ENCODE peak calls at places on chromosomes 3 and 15, in seven cellular contexts. L is uterus, V is psoas muscle, U is astrocyte, E is DND-41, J is esophagus squamous epithelium, B is GM23338. Q is an unnamed sample.

GRCh38 chr3:108088697-108089096 is 2.1 kb downstream of the CD47 start:
- DNase-seq in L (no peak), V (no peak), U (peak; percentile 51), E (peak; percentile 64), J (no peak), B (no peak), Q (no peak)

GRCh38 chr3:12629560-12629959 is 34.4 kb downstream of the RAF1 start:
- DNase-seq in L (no peak), V (peak; percentile 63), U (peak; percentile 27), E (no peak), J (no peak), B (no peak), Q (peak; percentile 14)

GRCh38 chr3:155202626-155203025 is 90.9 kb downstream of the STRIT1 start:
- DNase-seq in L (no peak), V (no peak), U (no peak), E (no peak), J (no peak), B (no peak), Q (peak; percentile 86)

GRCh38 chr15:61157933-61158332 is 71.2 kb downstream of the RORA start:
- DNase-seq in L (peak; percentile 71), V (peak; percentile 71), U (no peak), E (no peak), J (no peak), B (no peak), Q (no peak)

GRCh38 chr3:135050536-135050935 is 255.5 kb downstream of the EPHB1 start:
- DNase-seq in L (no peak), V (no peak), U (no peak), E (no peak), J (no peak), B (peak; percentile 73), Q (no peak)

GRCh38 chr3:178588593-178588992 is 52.4 kb downstream of the KCNMB2 start:
- DNase-seq in L (no peak), V (no peak), U (no peak), E (no peak), J (no peak), B (no peak), Q (no peak)

GRCh38 chr3:161423911-161424522 is 52.7 kb upstream of the SPTSSB start:
- DNase-seq in L (no peak), V (no peak), U (no peak), E (no peak), J (no peak), B (peak; percentile 65), Q (no peak)

GRCh38 chr3:58471025-58471887 is 20.6 kb upstream of the KCTD6 start:
- DNase-seq in L (no peak), V (no peak), U (peak; percentile 94), E (no peak), J (no peak), B (no peak), Q (peak; percentile 74)

GRCh38 chr15:58506787-58507671 is 75.2 kb downstream of the LIPC start:
- DNase-seq in L (no peak), V (no peak), U (no peak), E (no peak), J (no peak), B (peak; percentile 26), Q (no peak)

GRCh38 chr3:159244927-159245326 is 443.1 kb downstream of the MFSD1 start:
- DNase-seq in L (no peak), V (no peak), U (no peak), E (no peak), J (no peak), B (no peak), Q (no peak)

GRCh38 chr15:48332642-48333034 is 1.4 kb downstream of the DUT start:
- DNase-seq in L (no peak), V (no peak), U (no peak), E (peak; percentile 23), J (no peak), B (peak; percentile 27), Q (no peak)

GRCh38 chr3:108223928-108224327 is 1.7 kb upstream of the IFT57 start:
- DNase-seq in L (no peak), V (no peak), U (no peak), E (no peak), J (no peak), B (no peak), Q (peak; percentile 11)

GRCh38 chr3:130480736-130481135 is 36.2 kb upstream of the COL6A6 start:
- DNase-seq in L (peak; percentile 16), V (no peak), U (peak; percentile 32), E (no peak), J (no peak), B (peak; percentile 88), Q (no peak)

GRCh38 chr15:30924353-30924752 is 20.6 kb downstream of the FAN1 start:
- DNase-seq in L (no peak), V (no peak), U (peak; percentile 89), E (no peak), J (no peak), B (no peak), Q (peak; percentile 41)

GRCh38 chr15:28936481-28936881 is 50.7 kb downstream of the APBA2 start:
- DNase-seq in L (no peak), V (no peak), U (no peak), E (no peak), J (no peak), B (no peak), Q (no peak)

GRCh38 chr3:176926688-176927087 is 270.6 kb downstream of the TBL1XR1 start:
- DNase-seq in L (no peak), V (no peak), U (no peak), E (no peak), J (no peak), B (no peak), Q (no peak)

GRCh38 chr3:63030666-63031065 is 155.4 kb upstream of the CADPS start:
- DNase-seq in L (no peak), V (no peak), U (no peak), E (no peak), J (no peak), B (no peak), Q (no peak)

GRCh38 chr3:33218072-33218445 is 551 bp downstream of the SUSD5 start:
- DNase-seq in L (no peak), V (no peak), U (peak; percentile 10), E (no peak), J (no peak), B (peak; percentile 25), Q (no peak)

GRCh38 chr15:53974121-53974520 is 4.1 kb upstream of the UNC13C start:
- DNase-seq in L (no peak), V (no peak), U (no peak), E (no peak), J (no peak), B (no peak), Q (no peak)

GRCh38 chr3:128648402-128648801 is 2.2 kb downstream of the RPN1 start:
- DNase-seq in L (no peak), V (no peak), U (no peak), E (no peak), J (no peak), B (no peak), Q (no peak)
- H3K4me3 ChIP-seq in L (no peak overlapping the region), V (peak overlapping the region; percentile 100), U (peak overlapping the region; percentile 100), E (peak overlapping the region; percentile 99), J (peak overlapping the region; percentile 100), B (peak overlapping the region; percentile 82), Q (no peak overlapping the region)

GRCh38 chr3:195261925-195262324 is 9.0 kb downstream of the XXYLT1 start:
- DNase-seq in L (no peak), V (no peak), U (no peak), E (no peak), J (no peak), B (no peak), Q (no peak)

GRCh38 chr3:195265363-195265976 is 5.5 kb downstream of the XXYLT1 start:
- DNase-seq in L (no peak), V (no peak), U (no peak), E (no peak), J (no peak), B (no peak), Q (no peak)

GRCh38 chr3:195266428-195266827 is 4.5 kb downstream of the XXYLT1 start:
- DNase-seq in L (no peak), V (no peak), U (no peak), E (no peak), J (no peak), B (no peak), Q (no peak)

GRCh38 chr3:195263193-195263924 is 7.6 kb downstream of the XXYLT1 start:
- DNase-seq in L (no peak), V (no peak), U (no peak), E (no peak), J (no peak), B (no peak), Q (no peak)

DNA sequence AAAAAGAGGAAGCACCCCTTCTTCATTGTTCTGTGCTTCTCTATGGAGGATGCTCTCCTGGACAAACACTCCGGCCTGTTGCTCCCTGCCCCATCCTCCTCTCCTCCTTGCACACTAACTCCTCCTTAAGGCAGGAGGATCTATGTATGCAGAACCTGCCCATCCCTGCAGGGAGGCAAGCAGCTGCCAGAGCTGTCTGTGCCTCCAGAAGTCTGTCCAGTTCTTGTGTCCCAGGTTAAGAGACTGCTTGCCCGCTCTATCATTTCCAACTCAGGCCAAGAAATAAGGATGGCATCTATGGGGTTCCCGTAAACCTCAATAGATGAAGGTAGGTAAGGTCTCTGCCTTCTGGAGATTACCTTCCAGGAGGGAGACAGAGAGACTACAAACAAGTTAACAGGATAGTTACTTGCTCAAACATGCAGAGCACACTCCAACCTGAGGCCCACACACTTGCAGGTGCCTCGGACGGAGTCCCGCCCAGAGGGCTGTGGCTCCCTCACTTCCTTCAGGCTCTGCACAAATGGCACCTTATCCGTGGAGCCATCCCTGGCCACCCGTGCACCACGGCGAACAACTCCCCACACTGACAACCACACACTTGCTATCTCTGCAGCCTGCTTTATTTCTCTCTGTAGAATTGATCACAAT is 6.9 kb downstream of the XXYLT1 start:
- DNase-seq in L (no peak), V (no peak), U (no peak), E (no peak), J (no peak), B (no peak), Q (no peak)
- TF ChIP-seq CTCF in L (no peak), V (no peak), U (no peak), E (no peak), J (no peak), B (no peak), Q (no peak)

DNA sequence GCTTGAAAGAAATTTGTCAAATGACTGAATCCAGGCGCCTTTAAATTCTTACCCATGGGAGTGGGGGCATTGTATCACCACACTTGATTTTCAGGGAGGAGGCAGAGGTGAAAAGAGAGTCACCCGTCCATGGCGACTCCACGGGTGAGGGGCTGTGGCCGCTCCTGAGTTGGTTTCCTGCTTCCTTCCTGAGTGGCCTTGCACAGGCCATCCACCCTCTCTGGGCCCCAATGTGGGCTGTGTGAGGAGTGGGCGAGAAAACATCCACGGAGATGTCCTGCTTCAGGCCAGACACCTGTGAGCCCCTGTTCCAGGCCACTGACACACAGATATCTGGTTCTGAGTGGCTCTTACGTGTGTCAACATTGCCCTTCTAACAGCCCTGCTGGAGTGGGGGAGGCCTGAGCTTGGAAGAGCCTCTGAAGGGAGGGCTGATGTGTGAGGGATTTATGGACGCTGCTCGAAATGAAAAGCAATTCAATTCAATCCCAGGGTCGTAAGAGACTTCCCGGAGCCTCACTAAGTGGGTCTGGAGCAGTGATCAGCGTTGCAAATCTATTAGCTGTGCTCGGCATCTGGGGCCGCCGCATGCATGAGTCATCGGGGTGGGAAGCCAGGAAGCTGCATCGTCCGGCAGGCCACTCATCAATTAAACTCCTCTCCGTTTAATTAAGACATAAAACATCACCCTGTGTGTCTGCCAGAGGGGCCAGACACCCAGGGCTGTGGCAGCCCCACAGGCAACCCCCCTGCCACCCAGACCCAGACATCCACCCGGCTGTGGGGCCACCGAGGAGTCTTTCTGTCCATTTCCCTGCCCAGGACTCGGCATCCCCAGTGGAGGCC is 20.0 kb upstream of the PRR23E start:
- DNase-seq in L (no peak), V (no peak), U (peak; percentile 79), E (no peak), J (no peak), B (peak; percentile 16), Q (no peak)
- H3K4me3 ChIP-seq in L (no peak overlapping the region), V (no peak overlapping the region), U (no peak overlapping the region), E (no peak overlapping the region), J (no peak overlapping the region), B (no peak overlapping the region), Q (no peak overlapping the region)

GRCh38 chr3:71247221-71247947 is 336.1 kb downstream of the FOXP1 start:
- DNase-seq in L (no peak), V (no peak), U (no peak), E (no peak), J (no peak), B (peak; percentile 70), Q (no peak)
- TF ChIP-seq CTCF in L (no peak), V (no peak), U (no peak), E (peak; percentile 31), J (no peak), B (no peak), Q (no peak)